ENCODE peak calls at places on chromosomes 6 and 20, in four cellular contexts. K is HepG2, R is WTC11, G is GM12878. V is an unnamed sample.

GRCh38 chr6:35213824-35214756 is at the start of gene SCUBE3:
- DNase-seq in R (peak), K (no peak), G (no peak), V (peak)

GRCh38 chr6:111950661-111951426 is 77.6 kb upstream of the FYN start:
- DNase-seq in R (no peak), G (no peak), K (no peak), V (no peak)

GRCh38 chr6:122007366-122007765 is 392.1 kb upstream of the HSF2 start:
- DNase-seq in G (no peak), R (no peak), K (no peak), V (no peak)

GRCh38 chr6:140850438-140850837 is 1282.3 kb upstream of the GJE1 start:
- DNase-seq in R (no peak), G (no peak), K (no peak), V (no peak)

GRCh38 chr6:170135821-170136471 is 154.9 kb downstream of the DLL1 start:
- DNase-seq in K (no peak), G (no peak), R (no peak), V (no peak)

GRCh38 chr6:15962449-15962764 is 166.5 kb upstream of the MYLIP start:
- DNase-seq in K (no peak), G (no peak), R (no peak), V (no peak)

GRCh38 chr20:63433756-63434531 is 38.5 kb downstream of the KCNQ2 start:
- DNase-seq in K (no peak), G (no peak), R (no peak), V (no peak)

GRCh38 chr6:22605736-22606135 is 36.4 kb downstream of the HDGFL1 start:
- DNase-seq in R (no peak), K (no peak), G (no peak), V (no peak)

GRCh38 chr6:41531591-41532582 is 14.3 kb upstream of the FOXP4 start:
- DNase-seq in R (no peak), G (peak), K (no peak), V (no peak)

GRCh38 chr20:53609501-53610445 is 16.1 kb upstream of the ZNF217 start:
- DNase-seq in K (no peak), G (no peak), R (peak), V (peak)

GRCh38 chr20:10611357-10611756 is 62.4 kb downstream of the JAG1 start:
- DNase-seq in R (peak), G (no peak), K (peak), V (peak)

GRCh38 chr6:159828074-159828473 is 28.0 kb downstream of the PNLDC1 start:
- DNase-seq in K (no peak), G (no peak), R (no peak), V (no peak)

GRCh38 chr6:30263734-30264133 is 50.5 kb upstream of the TRIM26 start:
- DNase-seq in K (no peak), R (no peak), G (no peak), V (no peak)

GRCh38 chr6:35552285-35552917 is 39.7 kb upstream of the TULP1 start:
- DNase-seq in G (peak), K (peak), R (peak), V (peak)

GRCh38 chr20:47503685-47504084 is 2.0 kb downstream of the NCOA3 start:
- DNase-seq in R (no peak), G (no peak), K (no peak), V (no peak)

GRCh38 chr6:54646069-54646468 is 200.5 kb upstream of the FAM83B start:
- DNase-seq in R (no peak), G (no peak), K (no peak), V (no peak)

GRCh38 chr6:159174263-159174974 is 5.2 kb downstream of the FNDC1 start:
- DNase-seq in G (peak), R (peak), K (peak), V (peak)

GRCh38 chr20:37398750-37399621 is 53.0 kb downstream of the SRC start:
- DNase-seq in K (peak), G (no peak), R (no peak), V (no peak)

GRCh38 chr20:57432874-57433491 is 41.8 kb downstream of the RBM38 start:
- DNase-seq in G (peak), R (no peak), K (no peak), V (peak)

GRCh38 chr6:108650781-108651180 is 90.1 kb downstream of the FOXO3 start:
- DNase-seq in G (no peak), K (no peak), R (no peak), V (no peak)

GRCh38 chr6:40986871-40987270 is 52.1 kb downstream of the UNC5CL start:
- DNase-seq in R (no peak), G (no peak), K (no peak), V (no peak)

GRCh38 chr6:133699986-133700385 is 188.9 kb upstream of the TCF21 start:
- DNase-seq in R (no peak), G (no peak), K (no peak), V (no peak)

GRCh38 chr6:3835055-3835731 is 14.0 kb upstream of the FAM50B start:
- DNase-seq in K (peak), G (no peak), R (no peak), V (no peak)

DNA sequence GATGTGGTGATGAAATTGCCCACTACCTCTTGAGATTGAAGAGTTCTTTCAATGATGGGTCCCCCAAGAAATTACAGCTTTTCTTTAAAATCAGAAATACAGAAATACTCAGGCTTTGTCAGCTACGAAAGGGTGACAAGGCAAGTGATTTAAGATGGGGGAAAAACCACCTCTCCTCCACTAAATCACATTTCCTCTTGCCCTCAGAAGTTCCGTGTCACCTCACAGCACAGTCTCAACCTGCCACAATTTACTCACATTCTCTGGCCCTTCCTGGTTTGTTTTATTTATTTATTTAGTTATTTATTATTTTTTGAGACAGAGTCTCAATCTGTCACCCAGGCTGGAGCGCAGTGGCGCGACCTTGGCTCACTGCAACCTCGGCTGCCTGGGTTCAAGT is 148.0 kb downstream of the SOBP start:
- DNase-seq in K (no peak), R (no peak), G (no peak), V (no peak)
- TF ChIP-seq NR2C2 in K (no peak), R (no peak), G (no peak), V (no peak)

GRCh38 chr6:13274707-13275434 is 53.5 kb downstream of the TBC1D7 start:
- DNase-seq in G (no peak), K (no peak), R (no peak), V (peak)
- TF ChIP-seq NR2C2 in G (no peak), K (no peak), R (no peak), V (no peak)

GRCh38 chr6:33977606-33978438 is 168.1 kb downstream of the GRM4 start:
- DNase-seq in K (no peak), G (no peak), R (no peak), V (no peak)

GRCh38 chr6:33980176-33980805 is 165.6 kb downstream of the GRM4 start:
- DNase-seq in R (no peak), G (no peak), K (no peak), V (no peak)

GRCh38 chr6:33976425-33977360 is 169.2 kb downstream of the GRM4 start:
- DNase-seq in R (no peak), G (no peak), K (no peak), V (no peak)

GRCh38 chr6:33979750-33980149 is 166.1 kb downstream of the GRM4 start:
- DNase-seq in G (no peak), R (no peak), K (no peak), V (no peak)

GRCh38 chr6:33978593-33979150 is 167.2 kb downstream of the GRM4 start:
- DNase-seq in G (no peak), R (no peak), K (no peak), V (no peak)
- TF ChIP-seq NR2C2 in G (no peak), R (no peak), K (no peak), V (no peak)

DNA sequence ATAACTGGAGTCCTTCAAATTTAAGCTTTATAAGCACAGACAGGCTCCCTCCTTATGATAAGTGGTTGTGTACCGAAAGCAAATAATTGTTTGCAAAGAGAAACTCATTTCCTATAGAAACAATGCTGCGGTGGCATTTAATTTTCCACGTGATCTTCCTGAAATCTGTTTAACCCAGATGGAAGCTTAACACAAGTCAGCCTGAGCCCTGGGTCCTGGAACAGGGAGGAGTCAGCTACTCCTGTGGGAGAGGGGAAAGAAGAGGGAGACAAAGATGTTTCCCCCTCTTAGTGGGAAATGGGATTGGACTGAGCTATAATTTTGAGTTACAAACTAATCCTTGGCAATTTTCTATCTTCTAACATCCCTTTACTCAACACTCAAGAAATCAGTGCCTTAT is 136.5 kb downstream of the ELOVL4 start:
- DNase-seq in G (no peak), R (no peak), K (no peak), V (no peak)
- TF ChIP-seq NR2C2 in G (no peak), R (no peak), K (no peak), V (no peak)

GRCh38 chr6:18447552-18447951 is 60.4 kb downstream of the RNF144B start:
- DNase-seq in K (no peak), R (no peak), G (no peak), V (no peak)

GRCh38 chr6:18444176-18444575 is 57.0 kb downstream of the RNF144B start:
- DNase-seq in G (no peak), K (no peak), R (no peak), V (no peak)

GRCh38 chr6:18451756-18452155 is 64.6 kb downstream of the RNF144B start:
- DNase-seq in R (no peak), G (no peak), K (no peak), V (no peak)

GRCh38 chr6:18441253-18441979 is 54.3 kb downstream of the RNF144B start:
- DNase-seq in G (no peak), K (no peak), R (no peak), V (no peak)

DNA sequence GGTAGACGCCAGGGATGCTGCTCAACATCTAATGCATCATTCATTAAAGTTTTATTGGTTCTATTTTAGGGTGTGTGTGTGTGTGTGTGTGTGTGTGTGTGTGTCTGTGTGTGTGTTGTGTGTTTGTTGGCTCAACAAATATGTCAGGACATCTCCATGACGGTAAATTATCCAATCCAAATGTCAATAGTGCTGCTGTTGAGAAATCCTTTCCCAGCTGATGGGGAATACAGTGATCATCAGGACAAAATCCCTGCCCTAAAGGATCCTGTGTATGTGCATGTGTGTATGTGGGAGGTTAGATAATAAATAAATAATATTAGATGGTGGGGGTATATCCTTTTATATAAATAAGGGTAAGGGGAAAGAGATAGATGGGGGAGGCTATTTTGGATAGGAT is 59.6 kb downstream of the RNF144B start:
- DNase-seq in R (no peak), G (no peak), K (no peak), V (no peak)
- TF ChIP-seq NR2C2 in R (no peak), G (no peak), K (no peak), V (no peak)

GRCh38 chr6:18241208-18241836 is 23.0 kb downstream of the DEK start:
- DNase-seq in G (no peak), K (peak), R (no peak), V (no peak)
- TF ChIP-seq NR2C2 in G (no peak), K (no peak), R (no peak), V (no peak)

GRCh38 chr6:44149369-44150012 is 9.1 kb upstream of the CAPN11 start:
- DNase-seq in K (no peak), R (no peak), G (no peak), V (no peak)

GRCh38 chr6:44152533-44152932 is 6.1 kb upstream of the CAPN11 start:
- DNase-seq in G (no peak), K (no peak), R (no peak), V (no peak)

GRCh38 chr6:44152109-44152461 is 6.5 kb upstream of the CAPN11 start:
- DNase-seq in R (no peak), K (no peak), G (no peak), V (no peak)

GRCh38 chr6:44150317-44150917 is 8.2 kb upstream of the CAPN11 start:
- DNase-seq in R (no peak), K (no peak), G (no peak), V (no peak)

GRCh38 chr6:44151348-44152108 is 7.1 kb upstream of the CAPN11 start:
- DNase-seq in G (no peak), R (peak), K (peak), V (peak)
- TF ChIP-seq NR2C2 in G (no peak), R (no peak), K (no peak), V (no peak)